ENCODE peak calls at places on chromosomes 4 and X, in nine cellular contexts. R, U, M, Q, H, F, V, E and T are unnamed samples.

GRCh38 chr4:145299380-145300076 is 119.1 kb upstream of the OTUD4 start:
- DNase-seq in E (no peak), R (no peak), M (peak; percentile 73), H (no peak), F (peak; percentile 83), U (peak; percentile 92), Q (no peak), V (no peak), T (no peak)

GRCh38 chr4:147480891-147481576 is at the start of gene EDNRA:
- DNase-seq in U (peak; percentile 61), M (peak; percentile 41), V (no peak), H (peak; percentile 60), Q (no peak), R (no peak), F (no peak), E (peak; percentile 71), T (no peak)

GRCh38 chr4:102663073-102663472 is 97.7 kb downstream of the MANBA start:
- DNase-seq in H (no peak), Q (no peak), M (peak; percentile 83), F (no peak), U (peak; percentile 84), V (no peak), R (no peak), E (no peak), T (no peak)

GRCh38 chr4:153497091-153497531 is 31.0 kb downstream of the TMEM131L start:
- DNase-seq in V (no peak), F (no peak), U (peak; percentile 45), Q (no peak), H (no peak), E (peak; percentile 80), M (peak; percentile 91), R (no peak), T (no peak)

GRCh38 chrX:24081661-24082154 is 27.0 kb downstream of the EIF2S3 start:
- DNase-seq in Q (peak; percentile 64), E (peak; percentile 84), U (peak; percentile 27), F (peak; percentile 53), M (peak; percentile 49), H (peak; percentile 63), V (peak; percentile 74), R (peak; percentile 56), T (no peak)

GRCh38 chr4:256492-256891 is 48.8 kb downstream of the ZNF732 start:
- DNase-seq in R (no peak), Q (no peak), H (no peak), F (no peak), M (no peak), V (no peak), U (no peak), E (peak; percentile 35), T (no peak)

GRCh38 chr4:186819357-186820086 is 95.9 kb upstream of the FAT1 start:
- DNase-seq in F (no peak), R (no peak), Q (no peak), U (no peak), V (no peak), E (no peak), H (no peak), M (no peak), T (no peak)

GRCh38 chr4:121155893-121156292 is 8.2 kb downstream of the TNIP3 start:
- DNase-seq in F (no peak), R (no peak), Q (no peak), U (peak; percentile 90), V (no peak), M (peak; percentile 81), H (no peak), E (peak; percentile 79), T (no peak)

GRCh38 chr4:137360701-137361213 is 171.5 kb downstream of the PCDH18 start:
- DNase-seq in V (no peak), M (peak; percentile 52), E (no peak), F (no peak), U (no peak), Q (no peak), H (no peak), R (no peak), T (no peak)

GRCh38 chr4:178066338-178066941 is 624.2 kb upstream of the AGA start:
- DNase-seq in Q (no peak), V (no peak), U (no peak), H (no peak), R (no peak), E (no peak), F (no peak), M (no peak), T (no peak)

GRCh38 chr4:128751354-128751753 is 58.1 kb upstream of the JADE1 start:
- DNase-seq in V (no peak), U (peak; percentile 20), Q (no peak), E (no peak), H (no peak), F (no peak), R (no peak), M (peak; percentile 5), T (no peak)

DNA sequence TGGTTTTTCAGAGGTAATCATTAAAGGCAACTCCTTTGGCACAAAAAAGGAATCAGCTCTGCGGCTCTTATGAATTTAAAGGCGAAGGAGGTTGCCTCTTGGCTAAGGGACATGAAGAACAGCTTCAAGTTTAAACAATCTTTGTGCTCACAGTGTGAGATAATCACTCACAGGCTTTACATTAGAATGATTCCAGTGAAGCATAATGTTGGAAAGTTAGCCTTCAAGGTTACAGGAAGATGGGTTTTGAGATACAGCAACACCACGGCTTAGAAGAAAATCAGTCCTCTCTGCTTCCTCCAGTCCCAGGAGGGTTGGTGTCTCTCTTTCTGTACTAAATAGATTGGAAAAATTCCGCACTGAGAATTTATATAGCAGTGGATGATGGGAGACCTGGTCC is 11.6 kb upstream of the SCD5 start:
- DNase-seq in F (no peak), E (no peak), R (no peak), H (no peak), V (no peak), Q (no peak), U (no peak), M (no peak), T (no peak)
- H3K27me3 ChIP-seq in F (no peaks in the 10 kb centered on the region), E (no peaks in the 10 kb centered on the region), R (no peaks in the 10 kb centered on the region), H (no peaks in the 10 kb centered on the region), V (no peaks in the 10 kb centered on the region), Q (no peaks in the 10 kb centered on the region), U (no peaks in the 10 kb centered on the region), M (no peaks in the 10 kb centered on the region), T (no peaks in the 10 kb centered on the region)

GRCh38 chr4:3862640-3863420 is 96.6 kb downstream of the ADRA2C start:
- DNase-seq in M (no peak), U (no peak), E (peak; percentile 92), H (peak; percentile 43), V (no peak), Q (no peak), R (peak; percentile 19), F (no peak), T (no peak)

GRCh38 chr4:3865986-3866812 is 100.0 kb downstream of the ADRA2C start:
- DNase-seq in E (no peak), U (no peak), F (no peak), R (peak; percentile 15), H (no peak), Q (no peak), M (no peak), V (no peak), T (no peak)

GRCh38 chr4:3864736-3865721 is 98.8 kb downstream of the ADRA2C start:
- DNase-seq in Q (no peak), V (no peak), U (no peak), E (no peak), M (no peak), H (peak; percentile 35), F (no peak), R (peak; percentile 20), T (no peak)

GRCh38 chr4:3861720-3862639 is 95.8 kb downstream of the ADRA2C start:
- DNase-seq in U (no peak), R (peak; percentile 28), V (no peak), F (no peak), E (no peak), M (no peak), Q (no peak), H (no peak), T (no peak)

DNA sequence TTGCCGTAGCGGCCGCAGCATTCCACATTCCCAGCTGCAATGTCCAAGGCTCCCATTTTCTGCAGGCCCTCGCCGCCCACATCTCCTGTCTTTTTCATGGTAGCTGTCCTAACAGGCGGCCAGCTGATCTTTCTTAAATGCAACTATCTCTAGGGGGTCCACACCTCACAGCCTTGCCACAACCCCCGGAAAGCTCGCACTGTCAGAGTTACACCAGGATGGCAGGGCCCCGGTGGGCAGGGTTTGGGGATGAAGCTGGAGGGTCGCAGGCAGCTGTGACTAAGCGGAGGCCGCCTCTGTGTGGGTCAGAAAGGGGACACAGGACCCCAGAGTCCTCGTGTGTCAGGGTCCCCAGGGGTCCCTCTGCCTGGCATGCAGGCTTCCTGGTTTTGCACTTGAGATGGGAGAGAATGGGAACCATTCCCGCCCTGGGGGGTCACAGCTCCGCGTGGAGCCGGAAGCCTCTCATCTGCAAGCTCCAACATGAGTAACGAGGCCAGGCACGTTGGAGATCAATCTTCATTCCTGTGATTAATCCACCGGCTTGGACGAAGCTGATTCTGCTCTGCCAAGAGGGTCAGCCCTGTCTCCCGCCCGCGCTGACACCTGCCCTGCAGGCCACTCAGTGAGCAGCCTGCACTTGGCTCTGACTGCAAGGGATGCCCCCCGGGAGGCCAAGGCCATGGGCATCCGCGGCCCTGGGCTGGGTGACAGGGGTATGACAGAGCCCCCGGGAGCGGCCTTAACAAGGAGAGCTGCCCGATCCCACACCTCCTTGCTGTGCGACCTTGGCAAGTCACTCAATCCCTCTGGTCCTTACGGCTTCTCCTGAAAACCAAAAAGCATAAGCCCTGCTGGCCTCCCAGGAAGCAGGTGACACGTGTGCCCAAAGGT is 97.9 kb downstream of the ADRA2C start:
- DNase-seq in E (no peak), M (no peak), H (peak; percentile 34), R (peak; percentile 26), Q (no peak), F (no peak), U (no peak), V (no peak), T (no peak)
- H3K27me3 ChIP-seq in E (no peaks in the 10 kb centered on the region), M (no peaks in the 10 kb centered on the region), H (peaks cover 2% of the 10 kb centered on the region), R (no peaks in the 10 kb centered on the region), Q (peaks cover 55% of the 10 kb centered on the region), F (peaks cover 99% of the 10 kb centered on the region), U (peaks cover 3% of the 10 kb centered on the region), V (no peaks in the 10 kb centered on the region), T (no peaks in the 10 kb centered on the region)

DNA sequence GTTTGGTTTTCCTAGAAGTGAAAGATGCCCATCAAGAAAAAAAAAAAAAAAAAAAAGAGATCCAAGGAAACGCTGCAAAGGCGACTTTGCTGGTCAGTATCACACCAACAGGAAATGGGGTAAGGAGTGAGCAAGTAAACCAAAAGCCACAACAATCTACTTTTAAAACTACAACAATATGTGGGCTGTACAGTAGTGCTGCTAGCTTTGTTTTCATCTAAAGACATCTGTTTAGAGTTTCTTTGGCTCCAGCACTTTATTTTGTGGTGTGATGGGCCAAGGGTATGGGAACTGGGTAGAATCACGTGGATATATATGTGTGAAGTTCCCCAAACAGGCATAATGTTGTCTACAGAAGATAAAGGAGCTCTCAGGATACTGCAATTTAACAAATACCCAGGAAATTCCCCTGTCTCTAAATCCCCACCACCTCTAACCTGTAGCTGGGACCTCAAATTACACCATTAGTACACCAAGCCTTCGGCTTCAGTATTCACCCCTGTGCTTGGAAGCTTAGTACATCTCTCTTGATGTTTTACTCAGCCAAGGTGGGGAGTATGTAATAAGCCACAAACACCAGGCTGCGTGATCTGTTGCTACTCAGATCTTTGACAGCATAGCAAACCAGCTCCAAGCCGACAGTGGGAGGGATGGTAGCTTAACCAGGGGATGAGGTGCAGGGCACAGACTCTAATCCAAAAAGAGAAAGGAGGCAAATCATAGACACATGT is 208.0 kb downstream of the HS6ST2 start:
- DNase-seq in U (no peak), Q (no peak), F (peak; percentile 75), H (no peak), V (no peak), R (no peak), M (no peak), E (no peak), T (no peak)
- H3K27me3 ChIP-seq in U (no peaks in the 10 kb centered on the region), Q (no peaks in the 10 kb centered on the region), F (no peaks in the 10 kb centered on the region), H (no peaks in the 10 kb centered on the region), V (no peaks in the 10 kb centered on the region), R (no peaks in the 10 kb centered on the region), M (no peaks in the 10 kb centered on the region), E (no peaks in the 10 kb centered on the region), T (no peaks in the 10 kb centered on the region)

GRCh38 chr4:1520145-1520661 is 114.0 kb upstream of the NKX1-1 start:
- DNase-seq in E (peak; percentile 14), U (no peak), V (no peak), H (no peak), F (no peak), R (peak; percentile 37), M (no peak), Q (no peak), T (no peak)
- H3K27me3 ChIP-seq in E (no peaks in the 10 kb centered on the region), U (peaks cover 24% of the 10 kb centered on the region), V (no peaks in the 10 kb centered on the region), H (no peaks in the 10 kb centered on the region), F (peaks cover 4% of the 10 kb centered on the region), R (no peaks in the 10 kb centered on the region), M (peaks cover 45% of the 10 kb centered on the region), Q (peaks cover 81% of the 10 kb centered on the region), T (no peaks in the 10 kb centered on the region)